ENCODE peak calls at places on chromosomes 2 and 18, in seven cellular contexts. Y is stimulated activated CD8-positive, alpha-beta memory T cell treated with anti-CD3 and anti-CD28 coated beads, Interleukin-7, amount 100 ng/mL, for 24 hours; I is lower lobe of right lung; K is MM.1S; Q is progenitor cell of endocrine pancreas; R is NCI-H1092 treated with DMSO at 0.1 percent for 48 hours; G is RCC 7860. J is an unnamed sample.

GRCh38 chr18:1595165-1595564 is 690.5 kb downstream of the ADCYAP1 start:
- DNase-seq in Y (no peak), R (no peak), Q (no peak), G (no peak), I (no peak), K (no peak), J (no peak)

GRCh38 chr2:101331202-101331601 is 22.7 kb upstream of the RNF149 start:
- DNase-seq in K (no peak), I (no peak), G (no peak), Y (no peak), Q (no peak), R (no peak), J (no peak)

GRCh38 chr2:37323770-37324535 is 680 bp downstream of the PRKD3 start:
- DNase-seq in K (peak), R (peak), I (peak), Y (no peak), Q (no peak), G (peak), J (peak)

GRCh38 chr2:30323499-30323898 is 92.2 kb downstream of the LBH start:
- DNase-seq in Y (no peak), G (no peak), Q (no peak), K (no peak), R (no peak), I (no peak), J (no peak)

GRCh38 chr18:54209471-54210180 is 14.8 kb downstream of the MBD2 start:
- DNase-seq in Q (no peak), R (no peak), K (peak), Y (no peak), G (peak), I (no peak), J (no peak)

GRCh38 chr18:5456577-5457466 is 87.0 kb downstream of the EPB41L3 start:
- DNase-seq in Y (no peak), I (no peak), K (peak), G (peak), R (no peak), Q (no peak), J (no peak)

GRCh38 chr18:68177807-68178702 is 536.9 kb downstream of the TMX3 start:
- DNase-seq in R (peak), Q (no peak), Y (no peak), I (no peak), K (no peak), G (peak), J (no peak)

GRCh38 chr2:35973132-35973736 is 382.3 kb upstream of the CRIM1 start:
- DNase-seq in Y (no peak), G (peak), Q (no peak), I (no peak), R (no peak), K (peak), J (no peak)

GRCh38 chr2:3512086-3512485 is 7.2 kb downstream of the ADI1 start:
- DNase-seq in Q (no peak), I (no peak), G (no peak), Y (no peak), K (no peak), R (no peak), J (no peak)

GRCh38 chr18:5380581-5380980 is 85.1 kb upstream of the ZBTB14 start:
- DNase-seq in Y (no peak), G (no peak), R (no peak), I (no peak), Q (no peak), K (no peak), J (no peak)

GRCh38 chr2:124836415-124836814 is 811.3 kb downstream of the CNTNAP5 start:
- DNase-seq in Q (no peak), G (no peak), I (no peak), R (no peak), Y (no peak), K (no peak), J (no peak)

GRCh38 chr18:6382968-6383367 is 31.7 kb downstream of the L3MBTL4 start:
- DNase-seq in R (peak), Y (no peak), K (no peak), Q (no peak), G (no peak), I (peak), J (no peak)

GRCh38 chr2:219469186-219469724 is 29.4 kb upstream of the GMPPA start:
- DNase-seq in I (no peak), R (no peak), Q (no peak), K (no peak), G (peak), Y (no peak), J (no peak)

GRCh38 chr2:231545105-231545902 is 15.1 kb upstream of the NMUR1 start:
- DNase-seq in Q (no peak), G (peak), Y (peak), R (no peak), K (peak), I (peak), J (no peak)

GRCh38 chr18:55900380-55900779 is 312.4 kb upstream of the TCF4 start:
- DNase-seq in R (no peak), Y (no peak), G (no peak), Q (no peak), K (no peak), I (no peak), J (no peak)

GRCh38 chr2:178335218-178335617 is 115.8 kb downstream of the PRKRA start:
- DNase-seq in Y (no peak), G (no peak), K (no peak), Q (no peak), I (no peak), R (no peak), J (no peak)

GRCh38 chr2:25274868-25275574 is 66.7 kb downstream of the DNMT3A start:
- DNase-seq in Q (no peak), Y (no peak), R (no peak), G (no peak), K (no peak), I (peak), J (peak)

GRCh38 chr2:12856934-12857660 is 140.4 kb downstream of the TRIB2 start:
- DNase-seq in I (no peak), Q (no peak), Y (no peak), K (peak), R (no peak), G (no peak), J (no peak)

GRCh38 chr2:173349295-173349694 is 5.4 kb upstream of the CDCA7 start:
- DNase-seq in R (no peak), G (no peak), Y (no peak), I (no peak), K (no peak), Q (no peak), J (no peak)

GRCh38 chr18:79678665-79679551 is 695 bp upstream of the CTDP1 start:
- DNase-seq in Q (peak), Y (peak), K (peak), I (peak), R (peak), G (peak), J (peak)

GRCh38 chr2:186256540-186256939 is 229.5 kb upstream of the ZC3H15 start:
- DNase-seq in G (peak), Q (no peak), K (peak), I (no peak), R (peak), Y (no peak), J (no peak)

GRCh38 chr2:61770746-61771145 is 83.1 kb downstream of the FAM161A start:
- DNase-seq in R (no peak), Q (no peak), K (no peak), I (no peak), Y (no peak), G (no peak), J (no peak)

GRCh38 chr2:206143451-206143850 is 15.8 kb downstream of the NDUFS1 start:
- DNase-seq in Q (no peak), Y (no peak), K (no peak), R (no peak), G (no peak), I (no peak), J (no peak)

GRCh38 chr2:83160571-83160970 is 1298.5 kb downstream of the SUCLG1 start:
- DNase-seq in G (no peak), I (no peak), K (no peak), Y (no peak), R (no peak), Q (no peak), J (no peak)

GRCh38 chr2:156110890-156111289 is 221.6 kb downstream of the NR4A2 start:
- DNase-seq in I (no peak), G (no peak), Y (no peak), R (no peak), K (peak), Q (peak), J (no peak)

GRCh38 chr2:40243581-40243980 is 208.3 kb downstream of the SLC8A1 start:
- DNase-seq in K (no peak), Y (no peak), R (peak), Q (no peak), G (no peak), I (no peak), J (no peak)

GRCh38 chr2:23248667-23249066 is 136.3 kb upstream of the KLHL29 start:
- DNase-seq in G (no peak), R (no peak), I (no peak), Y (no peak), K (no peak), Q (no peak), J (no peak)

GRCh38 chr18:34976899-34977786 is 64.1 kb upstream of the MAPRE2 start:
- DNase-seq in G (no peak), R (peak), I (peak), Y (peak), K (peak), Q (peak), J (peak)

GRCh38 chr18:7683753-7684152 is 116.6 kb downstream of the PTPRM start:
- DNase-seq in G (no peak), Q (no peak), Y (no peak), R (no peak), I (no peak), K (no peak), J (no peak)

GRCh38 chr2:23107341-23107941 is 277.5 kb upstream of the KLHL29 start:
- DNase-seq in R (peak), Y (no peak), G (no peak), I (no peak), K (no peak), Q (no peak), J (no peak)

GRCh38 chr18:63376493-63377053 is 9.6 kb upstream of the KDSR start:
- DNase-seq in G (no peak), Q (no peak), K (no peak), Y (no peak), R (no peak), I (no peak), J (no peak)

GRCh38 chr2:241227635-241227993 is 39.1 kb downstream of the ANO7 start:
- DNase-seq in Q (no peak), K (no peak), Y (no peak), G (no peak), I (peak), R (no peak), J (no peak)

GRCh38 chr2:196059491-196059960 is 9.1 kb downstream of the DNAH7 start:
- DNase-seq in R (no peak), G (no peak), K (no peak), Q (no peak), I (no peak), Y (no peak), J (no peak)

GRCh38 chr2:15584767-15585469 is 6.8 kb upstream of the DDX1 start:
- DNase-seq in G (no peak), I (no peak), Q (no peak), K (no peak), Y (no peak), R (no peak), J (no peak)

GRCh38 chr2:232502901-232503791 is 15.5 kb upstream of the ECEL1 start:
- DNase-seq in K (no peak), G (no peak), I (no peak), Y (no peak), Q (no peak), R (peak), J (no peak)

J was measured in T-helper 1 cell.